ENCODE peak calls at places on chromosomes 2 and 18, in eight cellular contexts. One of them, this sample, is unnamed.

GRCh38 chr18:67104700-67105284 is 411.7 kb downstream of the DSEL start:
- DNase-seq in endodermal cell: peak; percentile 89
- DNase-seq in mammary epithelial cell: peak; percentile 58
- DNase-seq in left lung: no peak
- DNase-seq in mucosa of descending colon: peak; percentile 33
- DNase-seq in uterus: no peak
- DNase-seq in fibroblast of lung: peak; percentile 80
- DNase-seq in esophagus squamous epithelium: no peak
- DNase-seq in this sample: peak; percentile 39

GRCh38 chr18:13321923-13322322 is 103.4 kb downstream of the LDLRAD4 start:
- DNase-seq in endodermal cell: no peak
- DNase-seq in left lung: no peak
- DNase-seq in uterus: no peak
- DNase-seq in fibroblast of lung: peak; percentile 9
- DNase-seq in mucosa of descending colon: no peak
- DNase-seq in mammary epithelial cell: no peak
- DNase-seq in esophagus squamous epithelium: no peak
- DNase-seq in this sample: no peak

GRCh38 chr2:1618191-1618961 is 125.9 kb downstream of the PXDN start:
- DNase-seq in endodermal cell: peak; percentile 54
- DNase-seq in mucosa of descending colon: peak; percentile 55
- DNase-seq in uterus: no peak
- DNase-seq in fibroblast of lung: no peak
- DNase-seq in mammary epithelial cell: no peak
- DNase-seq in esophagus squamous epithelium: no peak
- DNase-seq in left lung: no peak
- DNase-seq in this sample: no peak

GRCh38 chr18:45403341-45404049 is 211.8 kb upstream of the SLC14A2 start:
- DNase-seq in mammary epithelial cell: peak; percentile 62
- DNase-seq in esophagus squamous epithelium: no peak
- DNase-seq in uterus: no peak
- DNase-seq in mucosa of descending colon: no peak
- DNase-seq in fibroblast of lung: no peak
- DNase-seq in endodermal cell: no peak
- DNase-seq in left lung: no peak
- DNase-seq in this sample: no peak

GRCh38 chr2:233444501-233444900 is 90.2 kb downstream of the DGKD start:
- DNase-seq in mammary epithelial cell: no peak
- DNase-seq in uterus: no peak
- DNase-seq in esophagus squamous epithelium: no peak
- DNase-seq in left lung: no peak
- DNase-seq in fibroblast of lung: no peak
- DNase-seq in mucosa of descending colon: peak; percentile 27
- DNase-seq in endodermal cell: no peak
- DNase-seq in this sample: no peak

GRCh38 chr2:224561234-224562005 is 23.7 kb downstream of the CUL3 start:
- DNase-seq in mammary epithelial cell: no peak
- DNase-seq in mucosa of descending colon: no peak
- DNase-seq in fibroblast of lung: no peak
- DNase-seq in uterus: no peak
- DNase-seq in endodermal cell: no peak
- DNase-seq in left lung: no peak
- DNase-seq in esophagus squamous epithelium: no peak
- DNase-seq in this sample: no peak

GRCh38 chr2:129255610-129256313 is 723.7 kb upstream of the RAB6C start:
- DNase-seq in fibroblast of lung: no peak
- DNase-seq in endodermal cell: no peak
- DNase-seq in mammary epithelial cell: peak; percentile 71
- DNase-seq in mucosa of descending colon: no peak
- DNase-seq in left lung: no peak
- DNase-seq in esophagus squamous epithelium: no peak
- DNase-seq in uterus: no peak
- DNase-seq in this sample: no peak

GRCh38 chr18:52054301-52054700 is 285.7 kb upstream of the DCC start:
- DNase-seq in endodermal cell: no peak
- DNase-seq in esophagus squamous epithelium: no peak
- DNase-seq in mammary epithelial cell: peak; percentile 85
- DNase-seq in mucosa of descending colon: no peak
- DNase-seq in left lung: no peak
- DNase-seq in uterus: no peak
- DNase-seq in fibroblast of lung: no peak
- DNase-seq in this sample: no peak

GRCh38 chr2:172226244-172227061 is 123.8 kb upstream of the DLX2 start:
- DNase-seq in left lung: no peak
- DNase-seq in mucosa of descending colon: peak; percentile 83
- DNase-seq in endodermal cell: no peak
- DNase-seq in fibroblast of lung: no peak
- DNase-seq in esophagus squamous epithelium: no peak
- DNase-seq in uterus: no peak
- DNase-seq in mammary epithelial cell: peak; percentile 56
- DNase-seq in this sample: no peak

GRCh38 chr2:172931923-172932520 is 143.6 kb upstream of the MAP3K20 start:
- DNase-seq in esophagus squamous epithelium: no peak
- DNase-seq in endodermal cell: peak; percentile 85
- DNase-seq in fibroblast of lung: peak; percentile 82
- DNase-seq in mucosa of descending colon: peak; percentile 48
- DNase-seq in uterus: peak; percentile 49
- DNase-seq in mammary epithelial cell: no peak
- DNase-seq in left lung: no peak
- DNase-seq in this sample: peak; percentile 23

GRCh38 chr2:172169611-172170010 is 66.9 kb upstream of the DLX2 start:
- DNase-seq in mucosa of descending colon: no peak
- DNase-seq in left lung: no peak
- DNase-seq in mammary epithelial cell: no peak
- DNase-seq in uterus: no peak
- DNase-seq in fibroblast of lung: no peak
- DNase-seq in endodermal cell: no peak
- DNase-seq in esophagus squamous epithelium: no peak
- DNase-seq in this sample: no peak

GRCh38 chr2:189426886-189427285 is 14.4 kb upstream of the WDR75 start:
- DNase-seq in endodermal cell: no peak
- DNase-seq in mammary epithelial cell: no peak
- DNase-seq in esophagus squamous epithelium: no peak
- DNase-seq in uterus: no peak
- DNase-seq in mucosa of descending colon: no peak
- DNase-seq in fibroblast of lung: no peak
- DNase-seq in left lung: no peak
- DNase-seq in this sample: no peak

GRCh38 chr2:128311755-128312341 is 6.8 kb downstream of the HS6ST1 start:
- DNase-seq in uterus: no peak
- DNase-seq in esophagus squamous epithelium: no peak
- DNase-seq in mucosa of descending colon: peak; percentile 19
- DNase-seq in mammary epithelial cell: no peak
- DNase-seq in endodermal cell: peak; percentile 36
- DNase-seq in fibroblast of lung: no peak
- DNase-seq in left lung: no peak
- DNase-seq in this sample: no peak

GRCh38 chr2:195395351-195395750 is 261.7 kb upstream of the SLC39A10 start:
- DNase-seq in uterus: no peak
- DNase-seq in mammary epithelial cell: no peak
- DNase-seq in mucosa of descending colon: no peak
- DNase-seq in esophagus squamous epithelium: no peak
- DNase-seq in fibroblast of lung: peak; percentile 9
- DNase-seq in endodermal cell: no peak
- DNase-seq in left lung: no peak
- DNase-seq in this sample: no peak

GRCh38 chr18:48996901-48997463 is 46.2 kb upstream of the SMAD7 start:
- DNase-seq in endodermal cell: peak; percentile 76
- DNase-seq in left lung: peak; percentile 50
- DNase-seq in mammary epithelial cell: peak; percentile 91
- DNase-seq in mucosa of descending colon: no peak
- DNase-seq in fibroblast of lung: peak; percentile 74
- DNase-seq in uterus: no peak
- DNase-seq in esophagus squamous epithelium: no peak
- DNase-seq in this sample: peak; percentile 75

GRCh38 chr2:151338115-151338514 is 19.3 kb upstream of the TNFAIP6 start:
- DNase-seq in mucosa of descending colon: no peak
- DNase-seq in uterus: no peak
- DNase-seq in esophagus squamous epithelium: no peak
- DNase-seq in left lung: no peak
- DNase-seq in fibroblast of lung: no peak
- DNase-seq in endodermal cell: no peak
- DNase-seq in mammary epithelial cell: no peak
- DNase-seq in this sample: no peak

GRCh38 chr2:88656690-88657089 is 29.4 kb upstream of the EIF2AK3 start:
- DNase-seq in uterus: no peak
- DNase-seq in endodermal cell: no peak
- DNase-seq in mammary epithelial cell: no peak
- DNase-seq in mucosa of descending colon: no peak
- DNase-seq in left lung: no peak
- DNase-seq in fibroblast of lung: peak; percentile 14
- DNase-seq in esophagus squamous epithelium: no peak
- DNase-seq in this sample: no peak

GRCh38 chr2:85062565-85062964 is 70.6 kb upstream of the TCF7L1 start:
- DNase-seq in mucosa of descending colon: no peak
- DNase-seq in uterus: no peak
- DNase-seq in mammary epithelial cell: no peak
- DNase-seq in fibroblast of lung: peak; percentile 9
- DNase-seq in endodermal cell: no peak
- DNase-seq in left lung: no peak
- DNase-seq in esophagus squamous epithelium: no peak
- DNase-seq in this sample: no peak

GRCh38 chr18:77207540-77207939 is 42.1 kb upstream of the GALR1 start:
- DNase-seq in esophagus squamous epithelium: no peak
- DNase-seq in mammary epithelial cell: peak; percentile 42
- DNase-seq in uterus: peak; percentile 86
- DNase-seq in mucosa of descending colon: peak; percentile 39
- DNase-seq in left lung: no peak
- DNase-seq in endodermal cell: peak; percentile 73
- DNase-seq in fibroblast of lung: peak; percentile 78
- DNase-seq in this sample: no peak

GRCh38 chr2:85861180-85861579 is 27.6 kb downstream of the ST3GAL5 start:
- DNase-seq in mammary epithelial cell: no peak
- DNase-seq in fibroblast of lung: peak; percentile 16
- DNase-seq in esophagus squamous epithelium: no peak
- DNase-seq in mucosa of descending colon: no peak
- DNase-seq in left lung: no peak
- DNase-seq in endodermal cell: no peak
- DNase-seq in uterus: no peak
- DNase-seq in this sample: no peak

GRCh38 chr18:37578886-37579513 is 13.4 kb upstream of the CELF4 start:
- DNase-seq in esophagus squamous epithelium: no peak
- DNase-seq in fibroblast of lung: peak; percentile 10
- DNase-seq in endodermal cell: peak; percentile 52
- DNase-seq in left lung: no peak
- DNase-seq in mucosa of descending colon: no peak
- DNase-seq in uterus: no peak
- DNase-seq in mammary epithelial cell: peak; percentile 33
- DNase-seq in this sample: no peak

GRCh38 chr2:149577269-149577668 is 10.3 kb downstream of the MMADHC start:
- DNase-seq in left lung: no peak
- DNase-seq in fibroblast of lung: no peak
- DNase-seq in uterus: no peak
- DNase-seq in esophagus squamous epithelium: no peak
- DNase-seq in mucosa of descending colon: no peak
- DNase-seq in mammary epithelial cell: no peak
- DNase-seq in endodermal cell: no peak
- DNase-seq in this sample: no peak
- H3K36me3 ChIP-seq in left lung: peaks cover 89% of the 10 kb centered on the region
- H3K36me3 ChIP-seq in fibroblast of lung: peaks cover 2% of the 10 kb centered on the region
- H3K36me3 ChIP-seq in uterus: no peaks in the 10 kb centered on the region
- H3K36me3 ChIP-seq in esophagus squamous epithelium: peaks cover 12% of the 10 kb centered on the region
- H3K36me3 ChIP-seq in mucosa of descending colon: no peaks in the 10 kb centered on the region
- H3K36me3 ChIP-seq in mammary epithelial cell: peaks cover 61% of the 10 kb centered on the region
- H3K36me3 ChIP-seq in endodermal cell: peaks cover 96% of the 10 kb centered on the region
- H3K36me3 ChIP-seq in this sample: no peaks in the 10 kb centered on the region

DNA sequence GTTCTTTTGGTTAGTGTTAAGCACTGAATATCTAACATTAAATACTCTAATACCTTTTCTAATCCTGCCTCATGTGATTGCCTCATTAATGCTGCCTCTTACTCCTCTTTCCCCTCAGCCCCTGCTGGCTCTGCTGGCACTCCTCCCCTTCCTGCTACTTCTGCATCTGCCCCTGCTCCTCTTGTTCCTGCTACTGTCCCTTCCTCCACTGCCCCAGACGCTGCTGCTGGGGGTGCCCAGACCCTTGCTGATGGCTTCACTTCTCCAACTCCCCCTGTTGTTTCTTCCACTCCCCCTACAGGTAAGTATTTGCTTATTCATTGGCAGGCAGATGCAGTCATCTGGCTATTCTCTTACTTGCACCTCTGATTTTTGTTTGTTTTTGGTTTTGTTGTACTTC is 68.5 kb downstream of the ABI2 start:
- DNase-seq in left lung: no peak
- DNase-seq in mucosa of descending colon: no peak
- DNase-seq in fibroblast of lung: no peak
- DNase-seq in mammary epithelial cell: no peak
- DNase-seq in uterus: no peak
- DNase-seq in esophagus squamous epithelium: no peak
- DNase-seq in endodermal cell: peak; percentile 90
- DNase-seq in this sample: no peak
- TF ChIP-seq CTCF in left lung: no peak
- TF ChIP-seq CTCF in mucosa of descending colon: no peak
- TF ChIP-seq CTCF in fibroblast of lung: peak; percentile 28
- TF ChIP-seq CTCF in mammary epithelial cell: peak; percentile 27
- TF ChIP-seq CTCF in uterus: no peak
- TF ChIP-seq CTCF in esophagus squamous epithelium: no peak
- TF ChIP-seq CTCF in endodermal cell: peak; percentile 78
- TF ChIP-seq CTCF in this sample: peak; percentile 41

GRCh38 chr18:46867471-46868170 is 49.7 kb downstream of the PIAS2 start:
- DNase-seq in fibroblast of lung: no peak
- DNase-seq in endodermal cell: no peak
- DNase-seq in left lung: no peak
- DNase-seq in uterus: no peak
- DNase-seq in esophagus squamous epithelium: no peak
- DNase-seq in mucosa of descending colon: no peak
- DNase-seq in mammary epithelial cell: no peak
- DNase-seq in this sample: no peak
- H3K36me3 ChIP-seq in fibroblast of lung: no peaks in the 10 kb centered on the region
- H3K36me3 ChIP-seq in endodermal cell: peaks cover 3% of the 10 kb centered on the region
- H3K36me3 ChIP-seq in left lung: peaks cover 25% of the 10 kb centered on the region
- H3K36me3 ChIP-seq in uterus: no peaks in the 10 kb centered on the region
- H3K36me3 ChIP-seq in esophagus squamous epithelium: no peaks in the 10 kb centered on the region
- H3K36me3 ChIP-seq in mucosa of descending colon: no peaks in the 10 kb centered on the region
- H3K36me3 ChIP-seq in mammary epithelial cell: no peaks in the 10 kb centered on the region
- H3K36me3 ChIP-seq in this sample: no peaks in the 10 kb centered on the region

DNA sequence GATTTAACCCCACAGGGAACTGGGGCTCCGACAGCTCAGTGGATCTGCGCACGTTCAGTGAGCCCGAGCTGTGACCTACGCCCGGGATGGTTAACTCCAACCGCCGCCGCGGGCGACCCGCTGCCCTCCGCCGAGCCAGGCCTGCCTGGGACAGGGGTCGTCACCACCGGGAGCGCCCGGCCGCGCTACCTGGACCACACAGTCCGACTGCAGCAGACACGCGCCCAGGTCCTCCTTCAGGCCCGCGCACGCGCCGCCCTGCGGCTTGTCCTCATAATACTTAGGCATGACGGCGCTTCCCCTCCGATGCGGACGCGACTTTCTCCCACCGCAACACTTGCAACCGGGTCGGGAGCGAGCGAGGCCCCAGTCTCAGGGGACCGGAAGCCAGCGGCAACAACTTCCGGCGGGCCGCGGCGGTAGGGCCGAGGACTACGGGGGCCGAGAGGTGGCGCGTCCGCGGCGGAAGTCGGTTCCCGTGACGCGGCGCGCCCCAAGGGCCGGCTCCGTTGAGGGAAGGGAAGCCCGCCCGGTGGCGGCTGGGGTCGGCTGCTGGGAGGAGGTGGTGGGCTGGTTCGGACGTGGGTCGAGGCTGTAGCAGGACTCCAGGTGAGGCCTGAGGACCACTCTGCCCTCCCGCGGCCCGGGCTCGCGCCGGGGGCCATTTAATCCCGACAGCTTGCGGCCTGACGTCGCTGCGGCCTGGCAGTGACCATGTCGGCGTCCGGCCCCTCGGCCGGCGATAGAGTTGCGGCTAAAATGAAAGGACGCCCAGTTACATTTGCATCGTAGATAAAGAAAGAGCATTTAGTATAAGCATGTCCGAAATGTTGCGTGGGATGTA is at the start of the genes COA5 and UNC50:
- DNase-seq in mucosa of descending colon: peak; percentile 93
- DNase-seq in endodermal cell: peak; percentile 94
- DNase-seq in mammary epithelial cell: peak; percentile 88
- DNase-seq in fibroblast of lung: peak; percentile 93
- DNase-seq in uterus: peak; percentile 88
- DNase-seq in esophagus squamous epithelium: peak; percentile 33
- DNase-seq in left lung: peak; percentile 97
- DNase-seq in this sample: peak; percentile 41
- TF ChIP-seq CTCF in mucosa of descending colon: no peak
- TF ChIP-seq CTCF in endodermal cell: peak; percentile 24
- TF ChIP-seq CTCF in mammary epithelial cell: no peak
- TF ChIP-seq CTCF in fibroblast of lung: peak; percentile 4
- TF ChIP-seq CTCF in uterus: peak; percentile 23
- TF ChIP-seq CTCF in esophagus squamous epithelium: no peak
- TF ChIP-seq CTCF in left lung: no peak
- TF ChIP-seq CTCF in this sample: no peak